ENCODE peak calls at places on chromosomes 1 and 21, in eight cellular contexts. One of them, this sample, is unnamed.

GRCh38 chr21:39314155-39315027 is 959 bp upstream of the BRWD1 start:
- DNase-seq in anterior cingulate cortex: peak; percentile 51
- DNase-seq in cardiac muscle cell: peak; percentile 73
- DNase-seq in CD8-positive, alpha-beta memory T cell: peak; percentile 4
- DNase-seq in aorta: peak; percentile 61
- DNase-seq in NCI-H345: peak; percentile 54
- DNase-seq in T-helper 1 cell: peak; percentile 75
- DNase-seq in HT-29: peak; percentile 45
- DNase-seq in this sample: peak; percentile 74

GRCh38 chr1:3101127-3101939 is 32.3 kb downstream of the PRDM16 start:
- DNase-seq in NCI-H345: no peak
- DNase-seq in HT-29: no peak
- DNase-seq in CD8-positive, alpha-beta memory T cell: no peak
- DNase-seq in T-helper 1 cell: no peak
- DNase-seq in cardiac muscle cell: no peak
- DNase-seq in aorta: no peak
- DNase-seq in anterior cingulate cortex: peak; percentile 36
- DNase-seq in this sample: no peak

GRCh38 chr1:162416909-162417308 is 5.0 kb upstream of the SH2D1B start:
- DNase-seq in aorta: no peak
- DNase-seq in T-helper 1 cell: no peak
- DNase-seq in CD8-positive, alpha-beta memory T cell: no peak
- DNase-seq in anterior cingulate cortex: no peak
- DNase-seq in NCI-H345: no peak
- DNase-seq in cardiac muscle cell: no peak
- DNase-seq in HT-29: no peak
- DNase-seq in this sample: no peak

GRCh38 chr1:64114012-64114525 is 89.4 kb upstream of the UBE2U start:
- DNase-seq in anterior cingulate cortex: no peak
- DNase-seq in cardiac muscle cell: no peak
- DNase-seq in HT-29: no peak
- DNase-seq in CD8-positive, alpha-beta memory T cell: no peak
- DNase-seq in aorta: no peak
- DNase-seq in NCI-H345: no peak
- DNase-seq in T-helper 1 cell: no peak
- DNase-seq in this sample: no peak

GRCh38 chr1:203288351-203288894 is 16.9 kb upstream of the BTG2 start:
- DNase-seq in HT-29: no peak
- DNase-seq in cardiac muscle cell: no peak
- DNase-seq in T-helper 1 cell: no peak
- DNase-seq in anterior cingulate cortex: no peak
- DNase-seq in aorta: no peak
- DNase-seq in NCI-H345: no peak
- DNase-seq in CD8-positive, alpha-beta memory T cell: no peak
- DNase-seq in this sample: no peak

GRCh38 chr1:118147542-118147941 is 37.5 kb downstream of the SPAG17 start:
- DNase-seq in T-helper 1 cell: no peak
- DNase-seq in CD8-positive, alpha-beta memory T cell: no peak
- DNase-seq in NCI-H345: no peak
- DNase-seq in anterior cingulate cortex: no peak
- DNase-seq in cardiac muscle cell: peak; percentile 75
- DNase-seq in HT-29: no peak
- DNase-seq in aorta: no peak
- DNase-seq in this sample: no peak

GRCh38 chr1:38898653-38899230 is 17.4 kb upstream of the GJA9 start:
- DNase-seq in T-helper 1 cell: no peak
- DNase-seq in aorta: no peak
- DNase-seq in cardiac muscle cell: no peak
- DNase-seq in NCI-H345: no peak
- DNase-seq in HT-29: no peak
- DNase-seq in anterior cingulate cortex: no peak
- DNase-seq in CD8-positive, alpha-beta memory T cell: no peak
- DNase-seq in this sample: no peak

GRCh38 chr1:101250656-101251272 is 13.9 kb downstream of the S1PR1 start:
- DNase-seq in aorta: no peak
- DNase-seq in NCI-H345: no peak
- DNase-seq in HT-29: no peak
- DNase-seq in T-helper 1 cell: no peak
- DNase-seq in cardiac muscle cell: peak; percentile 18
- DNase-seq in anterior cingulate cortex: no peak
- DNase-seq in CD8-positive, alpha-beta memory T cell: no peak
- DNase-seq in this sample: no peak

GRCh38 chr1:43217747-43218146 is 45.6 kb downstream of the CFAP57 start:
- DNase-seq in NCI-H345: no peak
- DNase-seq in HT-29: no peak
- DNase-seq in aorta: no peak
- DNase-seq in anterior cingulate cortex: no peak
- DNase-seq in CD8-positive, alpha-beta memory T cell: no peak
- DNase-seq in cardiac muscle cell: no peak
- DNase-seq in T-helper 1 cell: no peak
- DNase-seq in this sample: no peak

GRCh38 chr1:58884706-58885661 is 101.1 kb upstream of the JUN start:
- DNase-seq in aorta: peak; percentile 63
- DNase-seq in anterior cingulate cortex: no peak
- DNase-seq in NCI-H345: peak; percentile 89
- DNase-seq in cardiac muscle cell: no peak
- DNase-seq in T-helper 1 cell: peak; percentile 17
- DNase-seq in CD8-positive, alpha-beta memory T cell: no peak
- DNase-seq in HT-29: peak; percentile 95
- DNase-seq in this sample: no peak

GRCh38 chr1:91278754-91279153 is 125.9 kb downstream of the HFM1 start:
- DNase-seq in cardiac muscle cell: peak; percentile 50
- DNase-seq in NCI-H345: peak; percentile 5
- DNase-seq in anterior cingulate cortex: no peak
- DNase-seq in T-helper 1 cell: no peak
- DNase-seq in aorta: no peak
- DNase-seq in CD8-positive, alpha-beta memory T cell: no peak
- DNase-seq in HT-29: peak; percentile 57
- DNase-seq in this sample: peak; percentile 48

GRCh38 chr1:32208891-32209309 is at the start of gene DCDC2B:
- DNase-seq in cardiac muscle cell: peak; percentile 51
- DNase-seq in T-helper 1 cell: no peak
- DNase-seq in NCI-H345: peak; percentile 90
- DNase-seq in anterior cingulate cortex: no peak
- DNase-seq in HT-29: peak; percentile 99
- DNase-seq in CD8-positive, alpha-beta memory T cell: no peak
- DNase-seq in aorta: no peak
- DNase-seq in this sample: no peak

GRCh38 chr1:100414693-100415092 is 62.4 kb downstream of the CDC14A start:
- DNase-seq in HT-29: peak; percentile 40
- DNase-seq in anterior cingulate cortex: no peak
- DNase-seq in T-helper 1 cell: peak; percentile 46
- DNase-seq in cardiac muscle cell: no peak
- DNase-seq in aorta: no peak
- DNase-seq in NCI-H345: no peak
- DNase-seq in CD8-positive, alpha-beta memory T cell: peak; percentile 59
- DNase-seq in this sample: no peak

GRCh38 chr1:227885648-227886502 is 61.9 kb downstream of the WNT9A start:
- DNase-seq in aorta: peak; percentile 81
- DNase-seq in NCI-H345: no peak
- DNase-seq in T-helper 1 cell: no peak
- DNase-seq in anterior cingulate cortex: no peak
- DNase-seq in CD8-positive, alpha-beta memory T cell: no peak
- DNase-seq in cardiac muscle cell: peak; percentile 68
- DNase-seq in HT-29: peak; percentile 39
- DNase-seq in this sample: no peak

GRCh38 chr1:115781343-115781742 is 12.8 kb upstream of the CASQ2 start:
- DNase-seq in cardiac muscle cell: peak; percentile 63
- DNase-seq in HT-29: no peak
- DNase-seq in CD8-positive, alpha-beta memory T cell: no peak
- DNase-seq in anterior cingulate cortex: no peak
- DNase-seq in NCI-H345: no peak
- DNase-seq in T-helper 1 cell: no peak
- DNase-seq in aorta: no peak
- DNase-seq in this sample: no peak

GRCh38 chr1:185267278-185267677 is 49.8 kb downstream of the IVNS1ABP start:
- DNase-seq in CD8-positive, alpha-beta memory T cell: no peak
- DNase-seq in anterior cingulate cortex: no peak
- DNase-seq in cardiac muscle cell: no peak
- DNase-seq in aorta: no peak
- DNase-seq in T-helper 1 cell: no peak
- DNase-seq in NCI-H345: no peak
- DNase-seq in HT-29: no peak
- DNase-seq in this sample: no peak

GRCh38 chr1:75708910-75709309 is 15.6 kb upstream of the ACADM start:
- DNase-seq in T-helper 1 cell: no peak
- DNase-seq in aorta: no peak
- DNase-seq in HT-29: no peak
- DNase-seq in anterior cingulate cortex: no peak
- DNase-seq in CD8-positive, alpha-beta memory T cell: no peak
- DNase-seq in cardiac muscle cell: no peak
- DNase-seq in NCI-H345: no peak
- DNase-seq in this sample: no peak

GRCh38 chr1:60866884-60867648 is 215.3 kb upstream of the NFIA start:
- DNase-seq in CD8-positive, alpha-beta memory T cell: no peak
- DNase-seq in NCI-H345: no peak
- DNase-seq in cardiac muscle cell: peak; percentile 7
- DNase-seq in anterior cingulate cortex: no peak
- DNase-seq in T-helper 1 cell: no peak
- DNase-seq in aorta: no peak
- DNase-seq in HT-29: no peak
- DNase-seq in this sample: no peak

GRCh38 chr1:247331172-247331525 is 518 bp downstream of the ZNF496 start:
- DNase-seq in aorta: peak; percentile 88
- DNase-seq in CD8-positive, alpha-beta memory T cell: peak; percentile 57
- DNase-seq in T-helper 1 cell: peak; percentile 64
- DNase-seq in cardiac muscle cell: peak; percentile 79
- DNase-seq in NCI-H345: peak; percentile 66
- DNase-seq in anterior cingulate cortex: peak; percentile 70
- DNase-seq in HT-29: peak; percentile 81
- DNase-seq in this sample: peak; percentile 79

GRCh38 chr1:87052986-87053385 is 138.6 kb downstream of the HS2ST1 start:
- DNase-seq in cardiac muscle cell: no peak
- DNase-seq in aorta: no peak
- DNase-seq in T-helper 1 cell: no peak
- DNase-seq in HT-29: no peak
- DNase-seq in anterior cingulate cortex: no peak
- DNase-seq in CD8-positive, alpha-beta memory T cell: no peak
- DNase-seq in NCI-H345: no peak
- DNase-seq in this sample: peak; percentile 72

GRCh38 chr1:22509815-22510214 is 53.5 kb upstream of the EPHA8 start:
- DNase-seq in CD8-positive, alpha-beta memory T cell: no peak
- DNase-seq in anterior cingulate cortex: no peak
- DNase-seq in HT-29: no peak
- DNase-seq in NCI-H345: no peak
- DNase-seq in aorta: no peak
- DNase-seq in T-helper 1 cell: no peak
- DNase-seq in cardiac muscle cell: no peak
- DNase-seq in this sample: no peak

GRCh38 chr1:69055223-69055622 is 512.5 kb upstream of the LRRC7 start:
- DNase-seq in NCI-H345: peak; percentile 6
- DNase-seq in T-helper 1 cell: no peak
- DNase-seq in aorta: no peak
- DNase-seq in HT-29: no peak
- DNase-seq in cardiac muscle cell: no peak
- DNase-seq in anterior cingulate cortex: no peak
- DNase-seq in CD8-positive, alpha-beta memory T cell: no peak
- DNase-seq in this sample: no peak

This sample was measured in NAMALWA.